ENCODE peak calls at places on chromosomes 12 and 14, in six cellular contexts. M is GM04504; E is lower lobe of right lung; Z is fibroblast of villous mesenchyme; L is nephron progenitor cell; B is activated T-cell treated with anti-CD3 and anti-CD28 coated beads, Interleukin-2, amount 50 U/mL, for 72 hours. F is an unnamed sample.

GRCh38 chr12:91215940-91216454 is 33.4 kb upstream of the DCN start:
- DNase-seq in M (no peak), E (no peak), Z (peak), L (no peak), B (no peak), F (no peak)

GRCh38 chr14:73173092-73173735 is 36.9 kb downstream of the PSEN1 start:
- DNase-seq in M (no peak), E (no peak), Z (peak), L (no peak), B (no peak), F (no peak)

GRCh38 chr12:34296143-34297041 is 274.1 kb downstream of the ALG10 start:
- DNase-seq in M (no peak), E (peak), Z (no peak), L (no peak), B (no peak), F (no peak)

GRCh38 chr14:54669759-54670630 is 103.1 kb downstream of the SAMD4A start:
- DNase-seq in M (no peak), E (no peak), Z (peak), L (no peak), B (peak), F (no peak)

GRCh38 chr12:56840922-56841321 is 77.8 kb downstream of the HSD17B6 start:
- DNase-seq in M (no peak), E (no peak), Z (peak), L (no peak), B (no peak), F (no peak)

GRCh38 chr12:39426636-39427245 is 16.2 kb downstream of the KIF21A start:
- DNase-seq in M (peak), E (no peak), Z (no peak), L (no peak), B (no peak), F (no peak)

GRCh38 chr12:57518920-57519757 is 1.2 kb downstream of the DDIT3 start:
- DNase-seq in M (no peak), E (no peak), Z (peak), L (peak), B (peak), F (no peak)

GRCh38 chr12:1691123-1692007 is 495 bp downstream of the ADIPOR2 start:
- DNase-seq in M (peak), E (peak), Z (peak), L (peak), B (peak), F (peak)

GRCh38 chr12:32272465-32272864 is 126.9 kb upstream of the FGD4 start:
- DNase-seq in M (no peak), E (no peak), Z (peak), L (no peak), B (no peak), F (no peak)

GRCh38 chr12:93279849-93280412 is 97.8 kb upstream of the NUDT4 start:
- DNase-seq in M (no peak), E (no peak), Z (no peak), L (peak), B (no peak), F (no peak)

GRCh38 chr12:89134213-89134770 is 218.0 kb downstream of the DUSP6 start:
- DNase-seq in M (no peak), E (no peak), Z (no peak), L (no peak), B (no peak), F (no peak)

GRCh38 chr12:42446761-42447160 is 120.8 kb downstream of the PPHLN1 start:
- DNase-seq in M (no peak), E (no peak), Z (no peak), L (no peak), B (no peak), F (no peak)

GRCh38 chr14:95320076-95320895 is 578 bp upstream of the CLMN start:
- DNase-seq in M (no peak), E (no peak), Z (no peak), L (no peak), B (no peak), F (no peak)

GRCh38 chr12:54126696-54127537 is 61.9 kb downstream of the SMUG1 start:
- DNase-seq in M (no peak), E (peak), Z (no peak), L (peak), B (peak), F (no peak)

GRCh38 chr14:71764701-71765347 is 167.4 kb upstream of the RGS6 start:
- DNase-seq in M (peak), E (no peak), Z (peak), L (no peak), B (no peak), F (no peak)

GRCh38 chr12:124567035-124567672 is at the start of gene NCOR2:
- DNase-seq in M (no peak), E (no peak), Z (no peak), L (peak), B (peak), F (peak)

GRCh38 chr12:93896427-93896826 is 219.3 kb downstream of the CRADD start:
- DNase-seq in M (no peak), E (no peak), Z (no peak), L (no peak), B (no peak), F (no peak)

GRCh38 chr12:29208060-29208459 is 59.0 kb downstream of the FAR2 start:
- DNase-seq in M (no peak), E (peak), Z (no peak), L (no peak), B (no peak), F (no peak)

GRCh38 chr12:114668151-114668891 is 15.7 kb downstream of the TBX3 start:
- DNase-seq in M (peak), E (peak), Z (peak), L (peak), B (peak), F (no peak)

GRCh38 chr12:49345840-49346658 is 639 bp upstream of the DNAJC22 start:
- DNase-seq in M (no peak), E (no peak), Z (no peak), L (peak), B (no peak), F (no peak)

GRCh38 chr12:26047401-26048226 is 77.2 kb downstream of the BHLHE41 start:
- DNase-seq in M (no peak), E (no peak), Z (no peak), L (no peak), B (no peak), F (no peak)

GRCh38 chr12:124517260-124518050 is 50.0 kb downstream of the NCOR2 start:
- DNase-seq in M (no peak), E (peak), Z (peak), L (no peak), B (no peak), F (no peak)

GRCh38 chr14:88325883-88326282 is 2.8 kb upstream of the KCNK10 start:
- DNase-seq in M (no peak), E (no peak), Z (no peak), L (no peak), B (no peak), F (no peak)

GRCh38 chr14:51328942-51329350 is 88.9 kb downstream of the TMX1 start:
- DNase-seq in M (peak), E (no peak), Z (peak), L (no peak), B (no peak), F (no peak)

GRCh38 chr12:119613319-119613936 is 19.9 kb downstream of the TMEM233 start:
- DNase-seq in M (no peak), E (no peak), Z (no peak), L (no peak), B (peak), F (no peak)

GRCh38 chr12:18696971-18697602 is 40.7 kb downstream of the PLCZ1 start:
- DNase-seq in M (no peak), E (no peak), Z (peak), L (no peak), B (no peak), F (no peak)